ENCODE peak calls at places on chromosome 14, in five cellular contexts. One of them, this sample, is unnamed.

GRCh38 chr14:103311171-103311997 is 22.7 kb upstream of the EIF5 start:
- DNase-seq in CD8-positive, alpha-beta memory T cell: no peak
- DNase-seq in caudate nucleus: no peak
- DNase-seq in HepG2: no peak
- DNase-seq in tibial nerve: no peak
- DNase-seq in this sample: peak

GRCh38 chr14:101035466-101036225 is 132.1 kb upstream of the RTL1 start:
- DNase-seq in CD8-positive, alpha-beta memory T cell: peak
- DNase-seq in tibial nerve: peak
- DNase-seq in HepG2: no peak
- DNase-seq in caudate nucleus: no peak
- DNase-seq in this sample: peak

GRCh38 chr14:96574633-96575191 is 72.5 kb downstream of the PAPOLA start:
- DNase-seq in tibial nerve: no peak
- DNase-seq in CD8-positive, alpha-beta memory T cell: no peak
- DNase-seq in caudate nucleus: no peak
- DNase-seq in HepG2: no peak
- DNase-seq in this sample: no peak

GRCh38 chr14:73714656-73715081 is 485 bp upstream of the PNMA1 start:
- DNase-seq in tibial nerve: no peak
- DNase-seq in HepG2: no peak
- DNase-seq in CD8-positive, alpha-beta memory T cell: no peak
- DNase-seq in caudate nucleus: no peak
- DNase-seq in this sample: no peak

GRCh38 chr14:94697773-94698556 is 71.9 kb downstream of the GSC start:
- DNase-seq in CD8-positive, alpha-beta memory T cell: no peak
- DNase-seq in caudate nucleus: no peak
- DNase-seq in HepG2: no peak
- DNase-seq in tibial nerve: no peak
- DNase-seq in this sample: no peak

GRCh38 chr14:82029038-82029437 is 495.4 kb upstream of the SEL1L start:
- DNase-seq in tibial nerve: no peak
- DNase-seq in CD8-positive, alpha-beta memory T cell: no peak
- DNase-seq in caudate nucleus: no peak
- DNase-seq in HepG2: no peak
- DNase-seq in this sample: no peak

GRCh38 chr14:64195194-64195593 is 99.0 kb downstream of the ESR2 start:
- DNase-seq in caudate nucleus: no peak
- DNase-seq in CD8-positive, alpha-beta memory T cell: no peak
- DNase-seq in HepG2: no peak
- DNase-seq in tibial nerve: no peak
- DNase-seq in this sample: no peak

GRCh38 chr14:95314609-95315008 is 5.1 kb downstream of the CLMN start:
- DNase-seq in HepG2: no peak
- DNase-seq in tibial nerve: no peak
- DNase-seq in caudate nucleus: no peak
- DNase-seq in CD8-positive, alpha-beta memory T cell: no peak
- DNase-seq in this sample: peak

GRCh38 chr14:25537846-25538455 is 488.0 kb upstream of the STXBP6 start:
- DNase-seq in tibial nerve: no peak
- DNase-seq in CD8-positive, alpha-beta memory T cell: no peak
- DNase-seq in HepG2: peak
- DNase-seq in caudate nucleus: no peak
- DNase-seq in this sample: no peak

GRCh38 chr14:49920935-49921334 is 28.1 kb downstream of the ARF6 start:
- DNase-seq in caudate nucleus: no peak
- DNase-seq in tibial nerve: no peak
- DNase-seq in CD8-positive, alpha-beta memory T cell: no peak
- DNase-seq in HepG2: no peak
- DNase-seq in this sample: no peak
- H3K27ac ChIP-seq in caudate nucleus: no peak
- H3K27ac ChIP-seq in tibial nerve: no peak
- H3K27ac ChIP-seq in CD8-positive, alpha-beta memory T cell: no peak
- H3K27ac ChIP-seq in HepG2: no peak
- H3K27ac ChIP-seq in this sample: no peak

GRCh38 chr14:21917699-21918436 is 244.2 kb upstream of the OR4E1 start:
- DNase-seq in HepG2: peak
- DNase-seq in tibial nerve: no peak
- DNase-seq in caudate nucleus: no peak
- DNase-seq in CD8-positive, alpha-beta memory T cell: peak
- DNase-seq in this sample: no peak
- H3K27ac ChIP-seq in HepG2: no peak
- H3K27ac ChIP-seq in tibial nerve: no peak
- H3K27ac ChIP-seq in caudate nucleus: no peak
- H3K27ac ChIP-seq in CD8-positive, alpha-beta memory T cell: no peak
- H3K27ac ChIP-seq in this sample: no peak

GRCh38 chr14:77542349-77543239 is 44.0 kb upstream of the ISM2 start:
- DNase-seq in caudate nucleus: no peak
- DNase-seq in CD8-positive, alpha-beta memory T cell: no peak
- DNase-seq in HepG2: no peak
- DNase-seq in tibial nerve: no peak
- DNase-seq in this sample: no peak
- H3K27ac ChIP-seq in caudate nucleus: peak
- H3K27ac ChIP-seq in CD8-positive, alpha-beta memory T cell: no peak
- H3K27ac ChIP-seq in HepG2: no peak
- H3K27ac ChIP-seq in tibial nerve: peak
- H3K27ac ChIP-seq in this sample: peak

GRCh38 chr14:56666716-56667115 is 87.1 kb downstream of the TMEM260 start:
- DNase-seq in CD8-positive, alpha-beta memory T cell: no peak
- DNase-seq in caudate nucleus: no peak
- DNase-seq in tibial nerve: no peak
- DNase-seq in HepG2: no peak
- DNase-seq in this sample: no peak
- H3K27ac ChIP-seq in CD8-positive, alpha-beta memory T cell: no peak
- H3K27ac ChIP-seq in caudate nucleus: no peak
- H3K27ac ChIP-seq in tibial nerve: no peak
- H3K27ac ChIP-seq in HepG2: no peak
- H3K27ac ChIP-seq in this sample: no peak

GRCh38 chr14:74853581-74853980 is 22.4 kb downstream of the PROX2 start:
- DNase-seq in caudate nucleus: no peak
- DNase-seq in tibial nerve: no peak
- DNase-seq in CD8-positive, alpha-beta memory T cell: no peak
- DNase-seq in HepG2: no peak
- DNase-seq in this sample: no peak
- H3K27ac ChIP-seq in caudate nucleus: no peak
- H3K27ac ChIP-seq in tibial nerve: no peak
- H3K27ac ChIP-seq in CD8-positive, alpha-beta memory T cell: no peak
- H3K27ac ChIP-seq in HepG2: no peak
- H3K27ac ChIP-seq in this sample: no peak

GRCh38 chr14:76929927-76930326 is 98.6 kb downstream of the IRF2BPL start:
- DNase-seq in caudate nucleus: no peak
- DNase-seq in tibial nerve: no peak
- DNase-seq in CD8-positive, alpha-beta memory T cell: peak
- DNase-seq in HepG2: no peak
- DNase-seq in this sample: no peak
- H3K27ac ChIP-seq in caudate nucleus: no peak
- H3K27ac ChIP-seq in tibial nerve: no peak
- H3K27ac ChIP-seq in CD8-positive, alpha-beta memory T cell: no peak
- H3K27ac ChIP-seq in HepG2: no peak
- H3K27ac ChIP-seq in this sample: peak

GRCh38 chr14:33849455-33849801 is 101.4 kb downstream of the EGLN3 start:
- DNase-seq in caudate nucleus: no peak
- DNase-seq in tibial nerve: no peak
- DNase-seq in CD8-positive, alpha-beta memory T cell: no peak
- DNase-seq in HepG2: no peak
- DNase-seq in this sample: no peak
- H3K27ac ChIP-seq in caudate nucleus: peak
- H3K27ac ChIP-seq in tibial nerve: no peak
- H3K27ac ChIP-seq in CD8-positive, alpha-beta memory T cell: no peak
- H3K27ac ChIP-seq in HepG2: no peak
- H3K27ac ChIP-seq in this sample: no peak

GRCh38 chr14:29906256-29906885 is 21.3 kb downstream of the PRKD1 start:
- DNase-seq in tibial nerve: no peak
- DNase-seq in CD8-positive, alpha-beta memory T cell: no peak
- DNase-seq in caudate nucleus: no peak
- DNase-seq in HepG2: peak
- DNase-seq in this sample: no peak
- H3K27ac ChIP-seq in tibial nerve: no peak
- H3K27ac ChIP-seq in CD8-positive, alpha-beta memory T cell: no peak
- H3K27ac ChIP-seq in caudate nucleus: no peak
- H3K27ac ChIP-seq in HepG2: no peak
- H3K27ac ChIP-seq in this sample: peak